ENCODE peak calls at places on chromosomes 4 and X, in nine cellular contexts. Y is K562, X is ascending aorta, A is cardiac muscle cell, G is left ventricle myocardium inferior, V is transverse colon, L is gastrocnemius medialis, I is fibroblast of lung, W is mesenchymal stem cell. C is an unnamed sample.

GRCh38 chr4:182427530-182427929 is 184.3 kb downstream of the TENM3 start:
- DNase-seq in Y (no peak), X (no peak), A (no peak), G (no peak), V (no peak), L (no peak), I (peak; percentile 87), W (no peak), C (no peak)

GRCh38 chrX:103431316-103431715 is 55.0 kb downstream of the BEX3 start:
- DNase-seq in Y (no peak), X (no peak), A (no peak), G (no peak), V (no peak), L (no peak), I (peak; percentile 76), W (peak; percentile 61), C (no peak)

GRCh38 chr4:145041378-145041777 is 56.6 kb downstream of the ANAPC10 start:
- DNase-seq in Y (no peak), X (no peak), A (no peak), G (no peak), V (no peak), L (peak; percentile 8), I (no peak), W (no peak), C (peak; percentile 88)

GRCh38 chr4:176191974-176192373 is 3.4 kb downstream of the SPATA4 start:
- DNase-seq in Y (no peak), X (no peak), A (no peak), G (no peak), V (no peak), L (no peak), I (peak; percentile 44), W (peak; percentile 44), C (no peak)

GRCh38 chr4:5532100-5532499 is 176.3 kb downstream of the EVC2 start:
- DNase-seq in Y (no peak), X (no peak), A (no peak), G (no peak), V (no peak), L (no peak), I (no peak), W (no peak), C (no peak)

GRCh38 chr4:119525771-119526712 is 102.6 kb downstream of the PDE5A start:
- DNase-seq in Y (no peak), X (no peak), A (peak; percentile 18), G (no peak), V (no peak), L (no peak), I (peak; percentile 31), W (peak; percentile 49), C (no peak)

GRCh38 chr4:98938386-98938785 is 9.5 kb upstream of the EIF4E start:
- DNase-seq in Y (no peak), X (no peak), A (no peak), G (no peak), V (no peak), L (no peak), I (peak; percentile 23), W (peak; percentile 56), C (no peak)

GRCh38 chrX:106201502-106202178 is 33.5 kb downstream of the PWWP3B start:
- DNase-seq in Y (no peak), X (no peak), A (peak; percentile 66), G (no peak), V (no peak), L (no peak), I (no peak), W (no peak), C (no peak)

GRCh38 chr4:81369898-81370297 is 101.8 kb downstream of the RASGEF1B start:
- DNase-seq in Y (no peak), X (no peak), A (no peak), G (no peak), V (no peak), L (no peak), I (peak; percentile 34), W (no peak), C (no peak)

GRCh38 chrX:13658602-13659001 is 5.7 kb downstream of the TCEANC start:
- DNase-seq in Y (peak; percentile 12), X (no peak), A (peak; percentile 69), G (no peak), V (no peak), L (no peak), I (peak; percentile 73), W (peak; percentile 56), C (no peak)

GRCh38 chrX:41481264-41482109 is 34.3 kb downstream of the NYX start:
- DNase-seq in Y (peak; percentile 66), X (no peak), A (no peak), G (no peak), V (no peak), L (no peak), I (no peak), W (no peak), C (no peak)

GRCh38 chr4:85825937-85826678 is 351.2 kb downstream of the ARHGAP24 start:
- DNase-seq in Y (no peak), X (no peak), A (peak; percentile 67), G (no peak), V (peak; percentile 24), L (no peak), I (peak; percentile 51), W (peak; percentile 89), C (no peak)

GRCh38 chrX:45840411-45840950 is 639.8 kb upstream of the DIPK2B start:
- DNase-seq in Y (no peak), X (no peak), A (no peak), G (no peak), V (no peak), L (no peak), I (no peak), W (no peak), C (no peak)

GRCh38 chrX:131068945-131069719 is 11.0 kb downstream of the ARHGAP36 start:
- DNase-seq in Y (peak; percentile 49), X (no peak), A (peak; percentile 84), G (no peak), V (no peak), L (no peak), I (peak; percentile 34), W (peak; percentile 32), C (peak; percentile 32)

GRCh38 chrX:43589735-43590515 is 66.2 kb upstream of the MAOA start:
- DNase-seq in Y (no peak), X (no peak), A (no peak), G (no peak), V (no peak), L (no peak), I (peak; percentile 90), W (peak; percentile 45), C (no peak)

GRCh38 chr4:158016511-158016910 is 156.3 kb downstream of the GASK1B start:
- DNase-seq in Y (no peak), X (no peak), A (no peak), G (no peak), V (no peak), L (no peak), I (peak; percentile 75), W (no peak), C (no peak)

GRCh38 chr4:43339435-43339834 is 446.9 kb downstream of the GRXCR1 start:
- DNase-seq in Y (no peak), X (no peak), A (no peak), G (no peak), V (no peak), L (no peak), I (peak; percentile 71), W (peak; percentile 70), C (no peak)

GRCh38 chr4:153409412-153409811 is 56.7 kb upstream of the TMEM131L start:
- DNase-seq in Y (peak; percentile 35), X (no peak), A (no peak), G (no peak), V (no peak), L (no peak), I (peak; percentile 71), W (peak; percentile 50), C (no peak)

GRCh38 chr4:1464581-1465171 is 58.4 kb upstream of the NKX1-1 start:
- DNase-seq in Y (no peak), X (no peak), A (no peak), G (no peak), V (no peak), L (no peak), I (no peak), W (no peak), C (no peak)

GRCh38 chr4:156536661-156537060 is 434.9 kb downstream of the PDGFC start:
- DNase-seq in Y (no peak), X (no peak), A (no peak), G (no peak), V (no peak), L (no peak), I (no peak), W (no peak), C (no peak)

DNA sequence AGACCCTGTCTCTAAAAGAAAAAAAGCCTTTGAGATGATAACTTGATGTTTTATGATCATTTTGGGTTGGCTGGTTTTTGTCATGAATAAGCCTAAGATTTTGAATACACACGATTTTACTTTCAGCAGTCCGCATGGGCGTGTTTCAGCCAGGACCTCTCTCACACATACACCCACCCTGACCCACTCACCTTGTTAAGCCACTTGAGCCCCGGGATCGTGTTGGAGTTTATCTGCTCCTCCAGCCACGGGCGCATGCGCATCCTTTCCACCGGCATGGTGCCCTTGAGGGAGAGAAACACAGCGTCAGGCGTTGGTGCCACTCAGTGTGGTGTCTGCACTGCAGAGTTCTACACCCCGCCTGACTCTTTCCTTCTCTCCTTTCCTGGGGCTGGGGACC is 45.6 kb downstream of the IRF2 start:
- DNase-seq in Y (no peak), X (no peak), A (no peak), G (no peak), V (no peak), L (no peak), I (no peak), W (no peak), C (no peak)
- H3K27ac ChIP-seq in Y (no peak overlapping the region), X (peak overlapping the region; percentile 14), A (no peak overlapping the region), G (no peak overlapping the region), V (no peak overlapping the region), L (peak overlapping the region; percentile 55), I (no peak overlapping the region), W (no peak overlapping the region), C (peak overlapping the region; percentile 48)

GRCh38 chrX:123968383-123969050 is 7.0 kb downstream of the STAG2 start:
- DNase-seq in Y (no peak), X (no peak), A (no peak), G (no peak), V (no peak), L (no peak), I (no peak), W (no peak), C (no peak)
- H3K4me1 ChIP-seq in Y (peaks cover 5% of the 10 kb centered on the region), X (no peaks in the 10 kb centered on the region), A (peaks cover 13% of the 10 kb centered on the region), G (peaks cover 45% of the 10 kb centered on the region), V (no peaks in the 10 kb centered on the region), L (peaks cover 32% of the 10 kb centered on the region), I (no peaks in the 10 kb centered on the region), W (peaks cover 1% of the 10 kb centered on the region), C (no peaks in the 10 kb centered on the region)

DNA sequence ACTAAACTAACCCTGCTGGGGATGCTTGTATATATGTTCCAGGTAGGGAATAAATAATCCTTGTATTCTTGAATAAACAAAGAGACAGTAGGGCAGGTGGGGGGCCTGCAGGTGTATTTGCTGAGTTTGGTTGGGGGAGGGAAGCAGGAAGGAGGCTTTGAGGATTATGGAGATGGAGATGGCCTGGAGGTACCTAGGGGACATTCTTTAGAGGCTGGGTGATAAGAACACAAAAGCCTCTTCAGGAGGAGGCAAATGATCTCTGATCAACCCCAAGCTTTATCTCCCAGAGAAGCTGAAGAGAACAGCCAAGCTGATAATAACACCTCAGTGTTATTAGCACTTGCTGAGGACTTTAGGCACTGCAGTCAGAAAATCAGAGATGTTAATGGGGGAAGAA is 187.7 kb downstream of the MGST2 start:
- DNase-seq in Y (no peak), X (no peak), A (no peak), G (no peak), V (no peak), L (no peak), I (no peak), W (no peak), C (no peak)
- H3K27ac ChIP-seq in Y (no peak overlapping the region), X (no peak overlapping the region), A (no peak overlapping the region), G (no peak overlapping the region), V (no peak overlapping the region), L (no peak overlapping the region), I (no peak overlapping the region), W (no peak overlapping the region), C (no peak overlapping the region)

GRCh38 chr4:73706811-73707210 is 33.6 kb upstream of the CXCL8 start:
- DNase-seq in Y (no peak), X (no peak), A (no peak), G (no peak), V (no peak), L (no peak), I (no peak), W (no peak), C (no peak)
- H3K4me1 ChIP-seq in Y (peaks cover 81% of the 10 kb centered on the region), X (no peaks in the 10 kb centered on the region), A (no peaks in the 10 kb centered on the region), G (peaks cover 21% of the 10 kb centered on the region), V (peaks cover 9% of the 10 kb centered on the region), L (peaks cover 19% of the 10 kb centered on the region), I (peaks cover 24% of the 10 kb centered on the region), W (peaks cover 5% of the 10 kb centered on the region), C (no peaks in the 10 kb centered on the region)

C was measured in testis.